ENCODE peak calls at places on chromosomes 12 and 14, in nine cellular contexts. I is OCI-LY7; K is A549; L is tibial artery; P is ascending aorta; X is Panc1; Q is CD4-positive, alpha-beta memory T cell; C is body of pancreas; F is cardiac muscle cell. O is an unnamed sample.
A peak's percentile ranks its signal among the peaks of the same experiment; 100 is the strongest.

GRCh38 chr12:117356048-117356447 is 5.4 kb downstream of the NOS1 start:
- DNase-seq in I (no peak), K (peak; percentile 39), L (no peak), P (no peak), X (no peak), Q (no peak), C (no peak), F (no peak), O (no peak)

GRCh38 chr12:47188576-47189441 is 109.0 kb upstream of the AMIGO2 start:
- DNase-seq in I (no peak), K (peak; percentile 47), L (peak; percentile 59), P (no peak), X (no peak), Q (no peak), C (peak; percentile 65), F (peak; percentile 94), O (no peak)

GRCh38 chr12:128459067-128459466 is 192.1 kb downstream of the TMEM132C start:
- DNase-seq in I (no peak), K (no peak), L (no peak), P (no peak), X (no peak), Q (no peak), C (no peak), F (no peak), O (no peak)

GRCh38 chr12:95237315-95237714 is 19.7 kb downstream of the VEZT start:
- DNase-seq in I (no peak), K (no peak), L (no peak), P (no peak), X (no peak), Q (no peak), C (no peak), F (no peak), O (no peak)

GRCh38 chr12:7723926-7724325 is 12.7 kb downstream of the DPPA3 start:
- DNase-seq in I (no peak), K (no peak), L (no peak), P (no peak), X (no peak), Q (no peak), C (no peak), F (no peak), O (no peak)

GRCh38 chr12:82361461-82361915 is 3.2 kb downstream of the METTL25 start:
- DNase-seq in I (no peak), K (no peak), L (no peak), P (no peak), X (no peak), Q (no peak), C (no peak), F (no peak), O (no peak)

GRCh38 chr12:131622422-131622955 is 88.4 kb upstream of the SFSWAP start:
- DNase-seq in I (no peak), K (no peak), L (no peak), P (no peak), X (no peak), Q (no peak), C (no peak), F (no peak), O (no peak)

GRCh38 chr12:103930787-103931536 is 752 bp downstream of the HSP90B1 start:
- DNase-seq in I (peak; percentile 68), K (peak; percentile 42), L (peak; percentile 54), P (no peak), X (no peak), Q (peak; percentile 13), C (peak; percentile 49), F (peak; percentile 54), O (peak; percentile 16)

GRCh38 chr12:91381309-91381804 is 198.7 kb upstream of the DCN start:
- DNase-seq in I (no peak), K (peak; percentile 11), L (no peak), P (no peak), X (no peak), Q (no peak), C (peak; percentile 50), F (peak; percentile 94), O (peak; percentile 13)

GRCh38 chr12:308511-308910 is 45.9 kb upstream of the SLC6A13 start:
- DNase-seq in I (no peak), K (no peak), L (no peak), P (no peak), X (no peak), Q (no peak), C (no peak), F (no peak), O (no peak)

GRCh38 chr12:131617596-131618302 is 93.1 kb upstream of the SFSWAP start:
- DNase-seq in I (no peak), K (no peak), L (no peak), P (no peak), X (no peak), Q (no peak), C (no peak), F (no peak), O (no peak)

GRCh38 chr12:124543591-124544310 is 23.7 kb downstream of the NCOR2 start:
- DNase-seq in I (peak; percentile 61), K (no peak), L (no peak), P (no peak), X (no peak), Q (no peak), C (peak; percentile 45), F (no peak), O (peak; percentile 96)

GRCh38 chr14:29654910-29655590 is 272.6 kb downstream of the PRKD1 start:
- DNase-seq in I (no peak), K (no peak), L (no peak), P (no peak), X (no peak), Q (no peak), C (no peak), F (peak; percentile 77), O (no peak)
- H3K27ac ChIP-seq in I (no peak overlapping the region), K (no peak overlapping the region), L (peak overlapping the region; percentile 12), P (no peak overlapping the region), X (no peak overlapping the region), Q (no peak overlapping the region), C (no peak overlapping the region), F (peak overlapping the region; percentile 18), O (no peak overlapping the region)

GRCh38 chr14:37594238-37594915 is 672 bp downstream of the FOXA1 start:
- DNase-seq in I (peak; percentile 1), K (peak; percentile 92), L (no peak), P (no peak), X (peak; percentile 32), Q (no peak), C (peak; percentile 71), F (peak; percentile 84), O (peak; percentile 68)
- H3K4me3 ChIP-seq in I (no peak overlapping the region), K (peak overlapping the region; percentile 92), L (peak overlapping the region; percentile 43), P (peak overlapping the region; percentile 56), X (peak overlapping the region; percentile 45), Q (no peak overlapping the region), C (peak overlapping the region; percentile 26), F (peak overlapping the region; percentile 14), O (peak overlapping the region; percentile 43)

GRCh38 chr12:12265571-12266388 is 1.1 kb downstream of the LRP6 start:
- DNase-seq in I (peak; percentile 29), K (peak; percentile 35), L (no peak), P (no peak), X (no peak), Q (no peak), C (no peak), F (peak; percentile 57), O (no peak)
- H3K27ac ChIP-seq in I (no peak overlapping the region), K (peak overlapping the region; percentile 100), L (peak overlapping the region; percentile 99), P (peak overlapping the region; percentile 99), X (peak overlapping the region; percentile 92), Q (peak overlapping the region; percentile 32), C (peak overlapping the region; percentile 99), F (peak overlapping the region; percentile 100), O (peak overlapping the region; percentile 99)

GRCh38 chr12:118377891-118378470 is 1.6 kb downstream of the SUDS3 start:
- DNase-seq in I (peak; percentile 68), K (peak; percentile 58), L (peak; percentile 38), P (no peak), X (no peak), Q (peak; percentile 72), C (peak; percentile 38), F (peak; percentile 67), O (peak; percentile 60)

GRCh38 chr12:118376089-118377004 is at the start of gene SUDS3:
- DNase-seq in I (peak; percentile 91), K (peak; percentile 84), L (peak; percentile 94), P (peak; percentile 68), X (peak; percentile 83), Q (peak; percentile 93), C (peak; percentile 91), F (peak; percentile 83), O (peak; percentile 87)

GRCh38 chr12:118374909-118375308 is 1.4 kb upstream of the SUDS3 start:
- DNase-seq in I (no peak), K (no peak), L (no peak), P (no peak), X (no peak), Q (no peak), C (no peak), F (no peak), O (no peak)

GRCh38 chr12:118375348-118375747 is 1.0 kb upstream of the SUDS3 start:
- DNase-seq in I (no peak), K (no peak), L (no peak), P (no peak), X (no peak), Q (no peak), C (no peak), F (no peak), O (no peak)

DNA sequence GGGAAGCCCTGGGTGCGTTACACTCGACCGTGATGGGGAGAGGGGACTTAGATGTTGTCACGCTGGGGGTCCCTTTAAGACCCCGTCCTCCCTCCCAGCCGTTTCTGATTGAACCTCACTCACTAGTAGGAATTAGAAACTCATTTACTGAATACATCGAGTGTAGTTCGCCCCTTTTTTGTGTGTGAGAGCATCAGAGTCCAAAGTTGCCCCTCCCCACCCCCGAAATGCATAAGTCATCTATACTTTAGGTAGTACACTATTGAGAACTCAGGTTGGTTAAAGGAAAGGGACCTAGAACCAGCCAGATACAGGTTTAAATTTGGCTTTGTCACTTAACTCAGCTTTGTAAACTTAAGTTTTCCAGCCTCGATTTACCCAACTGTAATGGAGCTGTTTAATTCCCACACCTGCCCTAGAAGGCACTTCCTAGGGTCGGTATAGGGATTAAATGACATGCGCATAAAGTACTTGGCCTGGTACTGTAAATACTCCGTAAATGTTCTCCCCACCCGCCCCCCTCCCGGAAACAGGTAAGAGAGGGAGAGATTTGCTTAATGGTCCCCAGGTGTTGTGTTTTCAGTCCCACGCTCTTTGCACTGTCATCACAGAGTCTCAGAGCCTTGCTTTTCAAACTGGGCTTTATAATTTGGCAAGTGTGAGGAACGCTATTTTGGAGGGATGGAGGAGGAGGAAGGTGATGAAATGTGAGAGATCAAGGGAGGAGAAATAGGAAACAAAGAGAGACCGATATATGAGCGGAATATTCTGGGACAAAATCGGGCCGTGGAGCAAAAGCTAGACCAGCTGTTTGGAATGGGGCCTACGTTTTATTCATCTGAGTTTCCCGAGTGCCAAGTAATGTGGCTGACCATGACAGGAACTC is 893 bp downstream of the SUDS3 start:
- DNase-seq in I (peak; percentile 53), K (no peak), L (no peak), P (no peak), X (no peak), Q (peak; percentile 12), C (no peak), F (no peak), O (no peak)
- H3K4me3 ChIP-seq in I (peak overlapping the region; percentile 75), K (peak overlapping the region; percentile 91), L (peak overlapping the region; percentile 86), P (peak overlapping the region; percentile 79), X (peak overlapping the region; percentile 88), Q (peak overlapping the region; percentile 61), C (peak overlapping the region; percentile 100), F (peak overlapping the region; percentile 93), O (peak overlapping the region; percentile 67)

DNA sequence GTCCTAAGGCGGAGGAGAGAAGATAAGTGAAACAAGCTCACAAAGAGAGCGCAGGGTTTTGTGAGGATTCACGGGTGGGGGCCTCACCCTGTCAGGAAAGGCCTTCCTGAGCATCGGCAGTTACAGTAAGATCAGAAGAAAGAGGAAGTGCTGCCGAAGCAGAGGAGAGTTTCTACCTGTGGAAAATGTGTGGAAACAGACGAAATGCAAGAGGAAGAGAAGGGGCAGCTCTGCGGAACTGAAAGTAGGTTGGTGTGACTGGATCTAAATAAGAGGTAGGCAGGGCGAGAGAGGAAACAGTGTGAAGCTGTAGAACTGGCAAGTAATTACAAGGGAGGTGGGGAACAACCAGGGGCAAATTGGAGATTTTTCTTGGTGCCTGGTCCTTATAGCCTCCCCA is 2.7 kb downstream of the GPR68 start:
- DNase-seq in I (peak; percentile 88), K (no peak), L (no peak), P (no peak), X (no peak), Q (peak; percentile 56), C (no peak), F (no peak), O (no peak)
- H3K27ac ChIP-seq in I (peak overlapping the region; percentile 76), K (no peak overlapping the region), L (no peak overlapping the region), P (no peak overlapping the region), X (no peak overlapping the region), Q (peak overlapping the region; percentile 99), C (no peak overlapping the region), F (no peak overlapping the region), O (no peak overlapping the region)